ENCODE peak calls at places on chromosome 10, in nine cellular contexts. M is HCT116, I is adrenal gland, Q is Peyer's patch, Y is testis, R is IMR-90, Z is prostate gland, O is transverse colon, T is HepG2. G is an unnamed sample.

GRCh38 chr10:34010891-34011290 is 676.4 kb upstream of the NRP1 start:
- DNase-seq in M (no peak), I (no peak), Q (no peak), Y (no peak), R (peak), Z (no peak), O (no peak), T (no peak), G (no peak)

GRCh38 chr10:3415038-3415736 is 242.6 kb upstream of the PITRM1 start:
- DNase-seq in M (no peak), I (no peak), Q (no peak), Y (no peak), R (no peak), Z (no peak), O (no peak), T (no peak), G (no peak)

GRCh38 chr10:89553064-89553734 is 17.8 kb upstream of the SLC16A12 start:
- DNase-seq in M (peak), I (no peak), Q (no peak), Y (no peak), R (peak), Z (no peak), O (no peak), T (peak), G (no peak)

GRCh38 chr10:118567701-118568248 is 27.7 kb downstream of the PRLHR start:
- DNase-seq in M (no peak), I (no peak), Q (no peak), Y (no peak), R (no peak), Z (no peak), O (no peak), T (no peak), G (no peak)

GRCh38 chr10:131271195-131271880 is 40.2 kb downstream of the TCERG1L start:
- DNase-seq in M (no peak), I (no peak), Q (no peak), Y (peak), R (no peak), Z (no peak), O (no peak), T (no peak), G (no peak)

GRCh38 chr10:21547246-21547645 is 13.2 kb downstream of the MLLT10 start:
- DNase-seq in M (no peak), I (no peak), Q (no peak), Y (no peak), R (no peak), Z (no peak), O (no peak), T (no peak), G (no peak)

GRCh38 chr10:133180915-133181639 is 21.1 kb downstream of the KNDC1 start:
- DNase-seq in M (no peak), I (no peak), Q (no peak), Y (no peak), R (no peak), Z (no peak), O (no peak), T (no peak), G (no peak)

GRCh38 chr10:33657154-33657900 is 322.9 kb upstream of the NRP1 start:
- DNase-seq in M (no peak), I (no peak), Q (no peak), Y (no peak), R (peak), Z (no peak), O (no peak), T (peak), G (no peak)

GRCh38 chr10:27658788-27659187 is 86.8 kb downstream of the MKX start:
- DNase-seq in M (peak), I (no peak), Q (no peak), Y (no peak), R (peak), Z (no peak), O (no peak), T (no peak), G (no peak)

GRCh38 chr10:31157125-31157983 is 125.7 kb upstream of the ZNF438 start:
- DNase-seq in M (no peak), I (peak), Q (no peak), Y (peak), R (peak), Z (peak), O (peak), T (no peak), G (no peak)

GRCh38 chr10:122331615-122332446 is 42.7 kb upstream of the PLEKHA1 start:
- DNase-seq in M (no peak), I (no peak), Q (no peak), Y (no peak), R (no peak), Z (no peak), O (no peak), T (peak), G (no peak)

GRCh38 chr10:29229258-29229705 is 59.6 kb upstream of the LYZL1 start:
- DNase-seq in M (no peak), I (no peak), Q (no peak), Y (no peak), R (no peak), Z (no peak), O (no peak), T (no peak), G (no peak)

GRCh38 chr10:43224321-43224720 is 42.5 kb downstream of the RASGEF1A start:
- DNase-seq in M (no peak), I (peak), Q (no peak), Y (no peak), R (no peak), Z (no peak), O (no peak), T (no peak), G (no peak)

GRCh38 chr10:130737622-130738021 is 573.9 kb downstream of the TCERG1L start:
- DNase-seq in M (no peak), I (no peak), Q (no peak), Y (peak), R (no peak), Z (no peak), O (no peak), T (no peak), G (peak)

GRCh38 chr10:103759100-103759781 is 96.1 kb downstream of the SH3PXD2A start:
- DNase-seq in M (no peak), I (peak), Q (no peak), Y (no peak), R (peak), Z (no peak), O (peak), T (peak), G (no peak)

GRCh38 chr10:50520115-50520514 is 103.6 kb downstream of the SGMS1 start:
- DNase-seq in M (no peak), I (no peak), Q (no peak), Y (no peak), R (no peak), Z (no peak), O (no peak), T (no peak), G (no peak)

GRCh38 chr10:102615361-102615760 is 28.9 kb upstream of the TRIM8 start:
- DNase-seq in M (no peak), I (no peak), Q (no peak), Y (no peak), R (no peak), Z (no peak), O (no peak), T (no peak), G (peak)

GRCh38 chr10:72740526-72740925 is 48.6 kb downstream of the MCU start:
- DNase-seq in M (peak), I (peak), Q (peak), Y (no peak), R (peak), Z (no peak), O (peak), T (peak), G (no peak)

GRCh38 chr10:125441151-125441550 is 241.8 kb downstream of the TEX36 start:
- DNase-seq in M (no peak), I (no peak), Q (no peak), Y (no peak), R (peak), Z (no peak), O (no peak), T (no peak), G (no peak)

GRCh38 chr10:117411440-117412428 is 36.5 kb upstream of the PDZD8 start:
- DNase-seq in M (no peak), I (peak), Q (no peak), Y (peak), R (no peak), Z (no peak), O (no peak), T (no peak), G (peak)

GRCh38 chr10:63466168-63466935 is 575 bp upstream of the JMJD1C start:
- DNase-seq in M (peak), I (peak), Q (peak), Y (peak), R (peak), Z (peak), O (peak), T (peak), G (peak)

GRCh38 chr10:95729323-95730055 is 26.5 kb upstream of the ENTPD1 start:
- DNase-seq in M (no peak), I (no peak), Q (no peak), Y (no peak), R (no peak), Z (no peak), O (no peak), T (no peak), G (peak)

GRCh38 chr10:13614530-13615332 is 28.0 kb downstream of the PRPF18 start:
- DNase-seq in M (no peak), I (no peak), Q (no peak), Y (no peak), R (peak), Z (peak), O (no peak), T (no peak), G (no peak)

GRCh38 chr10:33335550-33335799 is 1.0 kb upstream of the NRP1 start:
- DNase-seq in M (no peak), I (no peak), Q (no peak), Y (no peak), R (no peak), Z (no peak), O (peak), T (no peak), G (no peak)

GRCh38 chr10:88027570-88027969 is 164.1 kb downstream of the PTEN start:
- DNase-seq in M (no peak), I (peak), Q (peak), Y (peak), R (no peak), Z (no peak), O (peak), T (no peak), G (no peak)

GRCh38 chr10:77486511-77486910 is 151.1 kb downstream of the KCNMA1 start:
- DNase-seq in M (no peak), I (no peak), Q (no peak), Y (no peak), R (no peak), Z (no peak), O (no peak), T (no peak), G (no peak)

GRCh38 chr10:77386833-77387232 is 250.8 kb downstream of the KCNMA1 start:
- DNase-seq in M (no peak), I (no peak), Q (no peak), Y (no peak), R (peak), Z (no peak), O (no peak), T (no peak), G (no peak)

GRCh38 chr10:95328013-95328412 is 37.2 kb upstream of the PDLIM1 start:
- DNase-seq in M (no peak), I (no peak), Q (no peak), Y (no peak), R (no peak), Z (no peak), O (no peak), T (no peak), G (no peak)

GRCh38 chr10:116269612-116270011 is 3.4 kb downstream of the GFRA1 start:
- DNase-seq in M (no peak), I (no peak), Q (no peak), Y (no peak), R (no peak), Z (no peak), O (no peak), T (no peak), G (no peak)

GRCh38 chr10:130652964-130653578 is 516.9 kb downstream of the GLRX3 start:
- DNase-seq in M (no peak), I (no peak), Q (no peak), Y (no peak), R (no peak), Z (no peak), O (no peak), T (no peak), G (no peak)

GRCh38 chr10:32143302-32143847 is 87.2 kb upstream of the KIF5B start:
- DNase-seq in M (no peak), I (no peak), Q (peak), Y (no peak), R (no peak), Z (no peak), O (no peak), T (no peak), G (no peak)

GRCh38 chr10:16016688-16017087 is 156.4 kb upstream of the MINDY3 start:
- DNase-seq in M (no peak), I (no peak), Q (no peak), Y (no peak), R (no peak), Z (no peak), O (no peak), T (no peak), G (no peak)

GRCh38 chr10:125161570-125162139 is 1.3 kb upstream of the CTBP2 start:
- DNase-seq in M (no peak), I (no peak), Q (peak), Y (no peak), R (peak), Z (no peak), O (no peak), T (no peak), G (no peak)

GRCh38 chr10:101165736-101166135 is 34.6 kb downstream of the TLX1 start:
- DNase-seq in M (no peak), I (no peak), Q (no peak), Y (no peak), R (no peak), Z (no peak), O (no peak), T (no peak), G (no peak)

GRCh38 chr10:17025444-17026295 is 103.9 kb downstream of the CUBN start:
- DNase-seq in M (peak), I (no peak), Q (no peak), Y (peak), R (peak), Z (no peak), O (peak), T (peak), G (peak)

GRCh38 chr10:26840938-26841732 is 19.6 kb downstream of the ABI1 start:
- DNase-seq in M (no peak), I (no peak), Q (no peak), Y (no peak), R (no peak), Z (no peak), O (no peak), T (no peak), G (no peak)

GRCh38 chr10:1056326-1057105 is at the start of gene WDR37:
- DNase-seq in M (no peak), I (peak), Q (peak), Y (peak), R (peak), Z (peak), O (peak), T (peak), G (peak)
- TF ChIP-seq POLR2A in M (no peak), I (peak), Q (peak), Y (no peak), R (peak), Z (peak), O (peak), T (no peak), G (peak)

DNA sequence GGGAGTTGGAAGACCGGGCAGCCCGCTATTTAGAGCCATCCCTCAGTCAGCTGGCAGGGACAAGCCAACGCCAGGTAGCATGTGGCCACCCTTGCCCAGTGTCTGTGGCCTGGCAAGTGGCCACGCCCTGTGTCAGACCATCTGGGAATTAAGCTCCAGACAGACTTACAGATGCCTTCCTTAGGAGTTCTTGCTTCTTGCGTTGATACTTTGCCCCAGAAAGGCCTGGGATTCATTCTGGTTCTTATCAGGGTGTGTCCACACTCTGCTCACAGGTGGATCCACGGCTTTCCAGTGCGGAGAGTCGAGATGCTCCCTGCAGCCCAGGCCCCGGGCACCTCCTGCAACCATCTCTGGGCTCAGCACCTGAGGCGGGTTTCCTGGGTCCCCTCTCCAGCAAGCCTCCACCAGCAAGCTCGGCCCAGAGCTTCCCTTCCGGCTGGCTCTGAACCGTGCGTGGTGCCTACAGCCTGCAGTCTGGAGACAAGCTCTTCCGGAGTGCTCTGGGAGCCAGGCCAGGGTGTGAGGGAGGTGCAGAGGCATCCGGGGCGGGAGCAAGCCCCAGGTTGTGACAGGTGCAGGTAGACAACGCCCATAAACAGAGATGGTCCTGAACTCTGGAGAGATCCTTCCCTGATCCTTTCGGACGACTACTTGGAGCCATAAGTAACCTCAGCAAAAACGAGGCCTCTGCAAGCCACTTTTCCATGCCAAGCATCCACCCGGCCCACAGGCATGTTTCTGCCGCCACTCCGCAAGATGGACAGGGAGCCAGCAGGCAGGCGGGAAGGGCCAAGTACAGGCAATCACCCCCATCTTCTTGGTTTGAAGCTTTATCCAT is 32.3 kb upstream of the PPIF start:
- DNase-seq in M (no peak), I (no peak), Q (no peak), Y (no peak), R (no peak), Z (no peak), O (no peak), T (no peak), G (no peak)
- TF ChIP-seq POLR2A in M (no peak), I (no peak), Q (no peak), Y (no peak), R (no peak), Z (no peak), O (no peak), T (no peak), G (no peak)

GRCh38 chr10:110496553-110497437 is 912 bp upstream of the DUSP5 start:
- DNase-seq in M (no peak), I (no peak), Q (no peak), Y (peak), R (no peak), Z (no peak), O (no peak), T (no peak), G (no peak)

GRCh38 chr10:110498982-110499795 is 1.5 kb downstream of the DUSP5 start:
- DNase-seq in M (no peak), I (peak), Q (peak), Y (peak), R (peak), Z (no peak), O (peak), T (peak), G (peak)

GRCh38 chr10:110498087-110498981 is 627 bp downstream of the DUSP5 start:
- DNase-seq in M (no peak), I (peak), Q (peak), Y (peak), R (peak), Z (no peak), O (peak), T (no peak), G (peak)

GRCh38 chr10:110495731-110496552 is 1.8 kb upstream of the DUSP5 start:
- DNase-seq in M (no peak), I (no peak), Q (peak), Y (peak), R (peak), Z (no peak), O (peak), T (no peak), G (peak)

GRCh38 chr10:110497438-110498086 is at the start of gene DUSP5:
- DNase-seq in M (peak), I (peak), Q (peak), Y (peak), R (peak), Z (peak), O (peak), T (peak), G (peak)
- TF ChIP-seq POLR2A in M (peak), I (peak), Q (peak), Y (peak), R (peak), Z (peak), O (peak), T (no peak), G (peak)

GRCh38 chr10:124072106-124072505 is 21.3 kb downstream of the CHST15 start:
- DNase-seq in M (no peak), I (no peak), Q (peak), Y (no peak), R (no peak), Z (no peak), O (peak), T (peak), G (no peak)
- TF ChIP-seq POLR2A in M (no peak), I (no peak), Q (no peak), Y (no peak), R (no peak), Z (no peak), O (no peak), T (no peak), G (no peak)

GRCh38 chr10:114010316-114010715 is 33.4 kb upstream of the ADRB1 start:
- DNase-seq in M (no peak), I (no peak), Q (no peak), Y (no peak), R (no peak), Z (no peak), O (no peak), T (no peak), G (no peak)

GRCh38 chr10:114017266-114017665 is 26.4 kb upstream of the ADRB1 start:
- DNase-seq in M (no peak), I (no peak), Q (no peak), Y (no peak), R (no peak), Z (no peak), O (no peak), T (no peak), G (no peak)

GRCh38 chr10:114009281-114009996 is 34.2 kb upstream of the ADRB1 start:
- DNase-seq in M (no peak), I (no peak), Q (no peak), Y (no peak), R (no peak), Z (no peak), O (no peak), T (no peak), G (no peak)

GRCh38 chr10:114015708-114016107 is 28.0 kb upstream of the ADRB1 start:
- DNase-seq in M (no peak), I (no peak), Q (no peak), Y (no peak), R (no peak), Z (no peak), O (no peak), T (no peak), G (no peak)

DNA sequence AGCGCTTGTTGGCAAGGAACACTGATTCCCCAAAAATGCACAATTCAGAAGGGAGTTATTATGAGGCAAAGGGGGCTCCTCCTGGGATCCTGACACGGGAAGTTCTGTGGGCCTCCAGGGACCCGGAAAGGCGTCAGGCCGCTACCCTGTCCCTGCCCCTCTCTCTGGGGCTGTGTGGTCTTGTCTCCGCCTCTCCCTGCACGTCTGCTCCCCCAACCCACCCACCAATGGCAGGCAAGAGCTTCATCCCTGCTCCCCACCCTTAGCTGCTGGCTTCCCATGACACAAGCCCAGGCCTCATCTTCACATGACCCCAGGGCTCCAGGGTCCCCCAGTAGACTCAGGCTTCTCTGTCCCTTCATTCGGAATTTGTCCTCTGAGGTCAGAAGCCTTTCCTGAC is 31.0 kb upstream of the ADRB1 start:
- DNase-seq in M (no peak), I (no peak), Q (no peak), Y (no peak), R (no peak), Z (no peak), O (no peak), T (no peak), G (no peak)
- TF ChIP-seq POLR2A in M (no peak), I (no peak), Q (no peak), Y (no peak), R (no peak), Z (no peak), O (no peak), T (no peak), G (no peak)

G was measured in erythroblast.